ENCODE peak calls at places on chromosomes 2 and 18, in seven cellular contexts. N is cardiac muscle cell, Z is fibroblast of lung, W is dorsolateral prefrontal cortex, U is epithelial cell of esophagus, R is upper lobe of right lung, O is PC-3. Y is an unnamed sample.
A peak's percentile ranks its signal among the peaks of the same experiment; 100 is the strongest.

GRCh38 chr2:2582998-2583545 is 252.0 kb upstream of the MYT1L start:
- DNase-seq in O (no peak), U (no peak), W (peak; percentile 22), R (no peak), Z (no peak), N (no peak), Y (no peak)

GRCh38 chr2:181683518-181684453 is 3.5 kb upstream of the NEUROD1 start:
- DNase-seq in Z (peak; percentile 21), R (no peak), W (no peak), N (peak; percentile 5), U (peak; percentile 9), O (no peak), Y (no peak)

GRCh38 chr18:75255113-75255512 is 44.5 kb downstream of the TSHZ1 start:
- DNase-seq in U (no peak), W (no peak), O (no peak), N (no peak), R (no peak), Z (no peak), Y (no peak)

GRCh38 chr2:76984359-76984758 is 537.8 kb downstream of the LRRTM4 start:
- DNase-seq in O (no peak), N (no peak), Z (no peak), U (no peak), W (no peak), R (no peak), Y (no peak)

GRCh38 chr2:112960230-112960825 is 17.5 kb upstream of the IL36G start:
- DNase-seq in O (peak; percentile 26), N (no peak), Z (no peak), U (no peak), R (no peak), W (no peak), Y (no peak)

GRCh38 chr2:41937921-41938708 is 109.7 kb upstream of the PKDCC start:
- DNase-seq in W (no peak), R (no peak), O (peak; percentile 80), N (peak; percentile 60), U (no peak), Z (peak; percentile 50), Y (peak; percentile 83)

GRCh38 chr18:76519156-76519549 is 24.1 kb upstream of the ZNF516 start:
- DNase-seq in U (no peak), N (peak; percentile 28), Z (peak; percentile 22), O (no peak), W (no peak), R (no peak), Y (peak; percentile 44)

GRCh38 chr2:177118636-177119035 is 94.0 kb upstream of the HNRNPA3 start:
- DNase-seq in U (peak; percentile 14), N (no peak), Z (no peak), R (no peak), W (no peak), O (no peak), Y (no peak)

GRCh38 chr18:32831781-32832180 is 59.0 kb upstream of the KLHL14 start:
- DNase-seq in O (no peak), N (no peak), Z (peak; percentile 9), R (no peak), W (no peak), U (peak; percentile 61), Y (no peak)
- TF ChIP-seq CTCF in O (no peak), N (no peak), Z (no peak), R (no peak), W (no peak), U (no peak), Y (no peak)

GRCh38 chr2:197433770-197434438 is 924 bp downstream of the SF3B1 start:
- DNase-seq in U (no peak), Z (peak; percentile 23), O (no peak), N (no peak), W (no peak), R (no peak), Y (peak; percentile 23)

GRCh38 chr2:197435598-197436435 is 989 bp upstream of the SF3B1 start:
- DNase-seq in R (no peak), U (no peak), Z (no peak), W (no peak), O (no peak), N (no peak), Y (no peak)

GRCh38 chr2:197434541-197435513 is at the start of gene SF3B1:
- DNase-seq in O (peak; percentile 98), N (peak; percentile 98), U (peak; percentile 99), W (peak; percentile 96), Z (peak; percentile 95), R (peak; percentile 99), Y (peak; percentile 98)

GRCh38 chr2:197427986-197428385 is 6.8 kb downstream of the SF3B1 start:
- DNase-seq in N (no peak), R (no peak), W (no peak), O (no peak), U (no peak), Z (no peak), Y (no peak)

GRCh38 chr2:197431858-197432257 is 3.0 kb downstream of the SF3B1 start:
- DNase-seq in O (no peak), W (no peak), U (no peak), Z (no peak), R (no peak), N (no peak), Y (no peak)
- H3K4me3 ChIP-seq in O (peak overlapping the region; percentile 81), W (peak overlapping the region; percentile 9), U (no peak overlapping the region), Z (peak overlapping the region; percentile 96), R (peak overlapping the region; percentile 74), N (no peak overlapping the region), Y (peak overlapping the region; percentile 17)

GRCh38 chr2:88919087-88919738 is 227.7 kb downstream of the RPIA start:
- DNase-seq in R (no peak), U (peak; percentile 34), N (no peak), W (no peak), Z (no peak), O (peak; percentile 51), Y (peak; percentile 29)
- TF ChIP-seq CTCF in R (peak; percentile 65), U (peak; percentile 72), N (peak; percentile 76), W (peak; percentile 55), Z (peak; percentile 79), O (peak; percentile 74), Y (peak; percentile 66)

DNA sequence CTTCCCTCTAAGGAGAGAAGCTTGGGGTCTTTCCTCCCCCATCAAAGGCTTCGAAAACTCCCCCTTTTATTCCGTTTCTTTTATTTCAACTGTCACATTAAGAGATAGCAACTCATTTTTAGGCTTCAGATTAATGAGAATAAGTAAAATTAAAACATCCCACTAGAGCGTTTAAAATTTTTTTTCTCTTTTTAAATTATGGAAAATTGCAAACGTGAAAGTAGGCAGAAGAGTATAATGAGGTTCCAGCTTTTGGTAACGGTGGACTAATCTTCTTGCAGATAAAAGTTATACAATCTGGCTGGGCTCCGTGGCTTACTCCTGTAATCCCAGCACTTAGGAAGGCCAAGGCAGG is 21.9 kb upstream of the RMP24 start:
- DNase-seq in U (no peak), Z (no peak), R (no peak), O (no peak), N (no peak), W (no peak), Y (no peak)
- H3K4me3 ChIP-seq in U (peak overlapping the region; percentile 65), Z (peak overlapping the region; percentile 64), R (peak overlapping the region; percentile 53), O (peak overlapping the region; percentile 48), N (peak overlapping the region; percentile 52), W (peak overlapping the region; percentile 56), Y (peak overlapping the region; percentile 63)

DNA sequence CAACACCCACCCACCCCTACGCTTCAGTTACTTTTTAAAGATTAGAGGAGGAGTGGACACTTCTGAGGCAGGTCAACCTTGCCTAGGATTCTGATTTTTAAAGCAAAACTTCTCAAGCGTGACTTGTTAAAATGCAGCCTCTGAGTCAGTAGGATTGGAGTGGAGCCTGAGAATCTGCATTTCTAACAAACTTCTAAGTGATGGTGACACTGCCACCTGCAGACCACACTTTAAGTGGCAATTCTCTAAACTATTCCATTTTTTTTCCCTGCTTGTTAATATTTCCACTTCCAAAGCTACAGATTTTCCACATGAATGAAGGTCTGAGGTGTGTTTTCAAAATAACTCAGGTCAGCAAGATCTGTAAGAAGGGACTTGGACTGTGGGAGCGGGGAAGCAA is 171.1 kb upstream of the CCDC150 start:
- DNase-seq in N (no peak), O (peak; percentile 23), Z (no peak), R (no peak), U (no peak), W (no peak), Y (no peak)
- TF ChIP-seq CTCF in N (no peak), O (peak; percentile 60), Z (no peak), R (no peak), U (no peak), W (no peak), Y (no peak)

DNA sequence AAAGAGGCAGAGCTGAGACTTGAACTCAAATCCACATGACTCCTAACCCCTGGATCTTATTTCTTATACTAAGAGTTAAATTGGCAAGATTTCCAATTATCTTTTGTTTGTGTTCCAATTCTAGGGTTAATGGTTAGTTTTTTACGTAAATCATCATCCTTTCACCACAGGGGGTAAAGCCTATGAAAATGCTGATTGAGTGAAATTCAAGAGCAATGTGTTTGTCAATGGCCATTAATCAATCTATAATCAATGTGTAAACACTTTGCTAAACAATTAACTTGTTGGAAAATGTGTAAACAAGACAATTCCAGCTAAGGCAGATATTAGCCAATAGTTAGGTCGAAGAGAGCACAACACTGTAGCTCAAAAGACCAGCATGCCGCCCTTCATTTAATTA is 376.5 kb upstream of the ACVR2A start:
- DNase-seq in U (no peak), N (no peak), R (no peak), O (no peak), Z (no peak), W (no peak), Y (no peak)
- H3K4me3 ChIP-seq in U (no peak overlapping the region), N (no peak overlapping the region), R (no peak overlapping the region), O (no peak overlapping the region), Z (no peak overlapping the region), W (no peak overlapping the region), Y (no peak overlapping the region)